ENCODE peak calls at places on chromosome 5, in eight cellular contexts. A, V, N, B, O, P, D and F are unnamed samples.

GRCh38 chr5:172180936-172181335 is 7.1 kb downstream of the STK10 start:
- DNase-seq in A (peak; percentile 51), V (no peak), N (no peak), B (no peak), O (peak; percentile 9), P (no peak), D (no peak), F (no peak)

GRCh38 chr5:35369965-35370790 is 139.9 kb upstream of the PRLR start:
- DNase-seq in A (no peak), V (peak; percentile 60), N (no peak), B (no peak), O (no peak), P (no peak), D (no peak), F (no peak)

GRCh38 chr5:156515799-156516198 is 188.8 kb downstream of the SGCD start:
- DNase-seq in A (no peak), V (peak; percentile 7), N (no peak), B (no peak), O (no peak), P (no peak), D (no peak), F (no peak)

GRCh38 chr5:114123654-114124053 is 238.2 kb upstream of the KCNN2 start:
- DNase-seq in A (no peak), V (no peak), N (no peak), B (no peak), O (no peak), P (no peak), D (no peak), F (no peak)

GRCh38 chr5:123180178-123180577 is 91.1 kb downstream of the PRDM6 start:
- DNase-seq in A (no peak), V (no peak), N (no peak), B (no peak), O (peak; percentile 85), P (no peak), D (no peak), F (no peak)

GRCh38 chr5:154421868-154422267 is 23.9 kb upstream of the SAP30L start:
- DNase-seq in A (no peak), V (peak; percentile 60), N (no peak), B (no peak), O (no peak), P (no peak), D (no peak), F (no peak)

GRCh38 chr5:35999547-35999946 is 8.4 kb upstream of the UGT3A1 start:
- DNase-seq in A (no peak), V (no peak), N (no peak), B (no peak), O (no peak), P (no peak), D (no peak), F (no peak)

GRCh38 chr5:141747646-141748229 is 65.7 kb upstream of the ARAP3 start:
- DNase-seq in A (no peak), V (no peak), N (no peak), B (peak; percentile 54), O (no peak), P (no peak), D (no peak), F (no peak)